ENCODE peak calls at places on chromosome 10, in seven cellular contexts. One of them, this sample, is unnamed.

GRCh38 chr10:131142446-131143380 is 168.8 kb downstream of the TCERG1L start:
- ATAC-seq in HepG2: peak; percentile 27
- ATAC-seq in GM12878: no peak
- ATAC-seq in HCT116: no peak
- ATAC-seq in body of pancreas: no peak
- ATAC-seq in IMR-90: no peak
- ATAC-seq in heart left ventricle: no peak
- ATAC-seq in this sample: no peak

GRCh38 chr10:86035791-86036543 is 330.6 kb downstream of the GRID1 start:
- ATAC-seq in HepG2: no peak
- ATAC-seq in heart left ventricle: peak; percentile 50
- ATAC-seq in IMR-90: no peak
- ATAC-seq in HCT116: no peak
- ATAC-seq in GM12878: no peak
- ATAC-seq in body of pancreas: peak; percentile 30
- ATAC-seq in this sample: no peak

GRCh38 chr10:4645836-4646235 is 180.2 kb upstream of the AKR1E2 start:
- ATAC-seq in heart left ventricle: no peak
- ATAC-seq in HCT116: no peak
- ATAC-seq in IMR-90: no peak
- ATAC-seq in HepG2: no peak
- ATAC-seq in GM12878: no peak
- ATAC-seq in body of pancreas: no peak
- ATAC-seq in this sample: no peak

GRCh38 chr10:63175534-63175933 is 42.4 kb downstream of the NRBF2 start:
- ATAC-seq in IMR-90: no peak
- ATAC-seq in heart left ventricle: no peak
- ATAC-seq in HCT116: no peak
- ATAC-seq in body of pancreas: no peak
- ATAC-seq in GM12878: no peak
- ATAC-seq in HepG2: peak; percentile 41
- ATAC-seq in this sample: no peak

GRCh38 chr10:3850999-3851937 is 66.3 kb upstream of the KLF6 start:
- ATAC-seq in body of pancreas: peak; percentile 60
- ATAC-seq in IMR-90: peak; percentile 46
- ATAC-seq in GM12878: peak; percentile 62
- ATAC-seq in HCT116: no peak
- ATAC-seq in heart left ventricle: peak; percentile 60
- ATAC-seq in HepG2: peak; percentile 20
- ATAC-seq in this sample: peak; percentile 75

GRCh38 chr10:7982733-7983132 is 71.8 kb upstream of the GATA3 start:
- ATAC-seq in GM12878: no peak
- ATAC-seq in IMR-90: no peak
- ATAC-seq in body of pancreas: no peak
- ATAC-seq in HepG2: no peak
- ATAC-seq in heart left ventricle: no peak
- ATAC-seq in HCT116: no peak
- ATAC-seq in this sample: no peak

GRCh38 chr10:45460235-45460878 is 86.3 kb downstream of the ALOX5 start:
- ATAC-seq in HepG2: no peak
- ATAC-seq in heart left ventricle: no peak
- ATAC-seq in IMR-90: no peak
- ATAC-seq in GM12878: peak; percentile 55
- ATAC-seq in HCT116: no peak
- ATAC-seq in body of pancreas: no peak
- ATAC-seq in this sample: no peak

GRCh38 chr10:23643396-23643795 is 204.5 kb downstream of the OTUD1 start:
- ATAC-seq in body of pancreas: no peak
- ATAC-seq in heart left ventricle: no peak
- ATAC-seq in HCT116: no peak
- ATAC-seq in HepG2: no peak
- ATAC-seq in IMR-90: no peak
- ATAC-seq in GM12878: no peak
- ATAC-seq in this sample: peak; percentile 72

GRCh38 chr10:58424176-58424575 is 39.0 kb downstream of the TFAM start:
- ATAC-seq in body of pancreas: no peak
- ATAC-seq in HepG2: no peak
- ATAC-seq in IMR-90: no peak
- ATAC-seq in HCT116: no peak
- ATAC-seq in GM12878: no peak
- ATAC-seq in heart left ventricle: no peak
- ATAC-seq in this sample: no peak

GRCh38 chr10:103614511-103615158 is 121.1 kb downstream of the NEURL1 start:
- ATAC-seq in HCT116: no peak
- ATAC-seq in body of pancreas: no peak
- ATAC-seq in heart left ventricle: peak; percentile 9
- ATAC-seq in HepG2: no peak
- ATAC-seq in GM12878: no peak
- ATAC-seq in IMR-90: no peak
- ATAC-seq in this sample: no peak
- H3K4me1 ChIP-seq in HCT116: peaks cover 5% of the 10 kb centered on the region
- H3K4me1 ChIP-seq in body of pancreas: peaks cover 16% of the 10 kb centered on the region
- H3K4me1 ChIP-seq in heart left ventricle: peaks cover 70% of the 10 kb centered on the region
- H3K4me1 ChIP-seq in HepG2: no peaks in the 10 kb centered on the region
- H3K4me1 ChIP-seq in GM12878: no peaks in the 10 kb centered on the region
- H3K4me1 ChIP-seq in IMR-90: peaks cover 28% of the 10 kb centered on the region
- H3K4me1 ChIP-seq in this sample: no peaks in the 10 kb centered on the region

DNA sequence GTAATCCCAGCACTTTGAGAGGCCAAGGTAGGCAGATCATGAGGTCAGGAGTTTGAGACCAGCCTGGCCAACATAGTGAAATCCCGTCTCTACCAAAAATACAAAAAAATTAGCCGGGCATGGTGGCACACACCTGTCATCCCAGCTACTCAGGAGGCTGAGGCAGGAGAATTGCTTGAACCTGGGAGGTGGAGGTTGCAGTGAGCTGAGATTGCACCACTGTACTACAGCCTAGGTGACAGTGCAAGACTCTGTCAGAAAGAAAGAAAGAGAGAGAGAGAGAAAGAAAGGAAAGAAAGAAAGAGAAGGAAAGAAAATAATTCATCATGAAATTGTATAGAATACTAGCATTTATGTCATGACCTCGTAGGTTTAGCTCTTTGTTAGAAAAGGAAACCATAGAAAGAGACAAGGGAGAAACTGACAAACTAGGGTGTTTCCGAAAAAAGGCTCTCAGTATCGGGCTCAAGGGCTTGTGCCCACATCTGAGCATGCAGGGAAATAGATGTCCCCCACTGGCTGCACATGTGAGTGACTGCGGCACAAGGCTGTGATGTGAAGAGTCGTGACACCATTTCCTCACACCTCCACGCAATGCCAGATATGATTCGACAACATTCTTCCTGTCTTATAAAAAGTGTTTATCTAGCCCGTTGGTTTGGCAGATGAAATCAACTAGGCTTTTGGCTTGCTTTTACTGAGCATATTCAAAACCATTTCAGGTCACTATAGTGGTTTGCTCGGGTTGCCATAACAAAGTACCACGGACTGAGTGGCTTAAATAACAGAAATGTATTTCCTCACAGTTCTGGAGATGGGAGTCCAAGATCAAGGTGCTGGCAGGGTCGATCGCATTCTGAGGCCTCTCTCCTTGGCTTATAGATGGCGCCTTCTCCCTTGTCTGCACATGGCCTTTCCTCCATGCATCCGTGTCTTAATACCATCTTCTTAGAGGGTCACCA is 2.0 kb downstream of the SRGN start:
- ATAC-seq in body of pancreas: no peak
- ATAC-seq in HCT116: no peak
- ATAC-seq in GM12878: peak; percentile 48
- ATAC-seq in HepG2: no peak
- ATAC-seq in IMR-90: no peak
- ATAC-seq in heart left ventricle: no peak
- ATAC-seq in this sample: peak; percentile 15
- TF ChIP-seq POLR2A in body of pancreas: no peak
- TF ChIP-seq POLR2A in HCT116: no peak
- TF ChIP-seq POLR2A in GM12878: peak; percentile 58
- TF ChIP-seq POLR2A in HepG2: no peak
- TF ChIP-seq POLR2A in IMR-90: no peak
- TF ChIP-seq POLR2A in heart left ventricle: no peak
- TF ChIP-seq POLR2A in this sample: no peak

GRCh38 chr10:132478341-132479023 is 59.1 kb upstream of the INPP5A start:
- ATAC-seq in IMR-90: no peak
- ATAC-seq in HCT116: no peak
- ATAC-seq in body of pancreas: no peak
- ATAC-seq in heart left ventricle: no peak
- ATAC-seq in GM12878: no peak
- ATAC-seq in HepG2: peak; percentile 19
- ATAC-seq in this sample: no peak

GRCh38 chr10:132477066-132477397 is 60.6 kb upstream of the INPP5A start:
- ATAC-seq in IMR-90: no peak
- ATAC-seq in GM12878: no peak
- ATAC-seq in HepG2: peak; percentile 18
- ATAC-seq in body of pancreas: no peak
- ATAC-seq in HCT116: no peak
- ATAC-seq in heart left ventricle: no peak
- ATAC-seq in this sample: no peak

GRCh38 chr10:132477398-132478340 is 59.9 kb upstream of the INPP5A start:
- ATAC-seq in HCT116: no peak
- ATAC-seq in heart left ventricle: no peak
- ATAC-seq in body of pancreas: no peak
- ATAC-seq in GM12878: no peak
- ATAC-seq in IMR-90: no peak
- ATAC-seq in HepG2: peak; percentile 51
- ATAC-seq in this sample: no peak

GRCh38 chr10:132479024-132479602 is 58.5 kb upstream of the INPP5A start:
- ATAC-seq in IMR-90: no peak
- ATAC-seq in GM12878: no peak
- ATAC-seq in heart left ventricle: no peak
- ATAC-seq in HCT116: no peak
- ATAC-seq in HepG2: no peak
- ATAC-seq in body of pancreas: no peak
- ATAC-seq in this sample: no peak

GRCh38 chr10:132476146-132477065 is 61.2 kb upstream of the INPP5A start:
- ATAC-seq in heart left ventricle: no peak
- ATAC-seq in GM12878: no peak
- ATAC-seq in body of pancreas: no peak
- ATAC-seq in IMR-90: no peak
- ATAC-seq in HepG2: no peak
- ATAC-seq in HCT116: no peak
- ATAC-seq in this sample: no peak
- H3K4me1 ChIP-seq in heart left ventricle: no peaks in the 10 kb centered on the region
- H3K4me1 ChIP-seq in GM12878: no peaks in the 10 kb centered on the region
- H3K4me1 ChIP-seq in body of pancreas: no peaks in the 10 kb centered on the region
- H3K4me1 ChIP-seq in IMR-90: peaks cover 5% of the 10 kb centered on the region
- H3K4me1 ChIP-seq in HepG2: no peaks in the 10 kb centered on the region
- H3K4me1 ChIP-seq in HCT116: no peaks in the 10 kb centered on the region
- H3K4me1 ChIP-seq in this sample: peaks cover 1% of the 10 kb centered on the region

GRCh38 chr10:17232276-17232987 is 4.4 kb downstream of the VIM start:
- ATAC-seq in HCT116: no peak
- ATAC-seq in IMR-90: no peak
- ATAC-seq in HepG2: no peak
- ATAC-seq in GM12878: no peak
- ATAC-seq in heart left ventricle: no peak
- ATAC-seq in body of pancreas: no peak
- ATAC-seq in this sample: no peak
- TF ChIP-seq POLR2A in HCT116: no peak
- TF ChIP-seq POLR2A in IMR-90: peak; percentile 59
- TF ChIP-seq POLR2A in HepG2: no peak
- TF ChIP-seq POLR2A in GM12878: no peak
- TF ChIP-seq POLR2A in heart left ventricle: no peak
- TF ChIP-seq POLR2A in body of pancreas: no peak
- TF ChIP-seq POLR2A in this sample: no peak

DNA sequence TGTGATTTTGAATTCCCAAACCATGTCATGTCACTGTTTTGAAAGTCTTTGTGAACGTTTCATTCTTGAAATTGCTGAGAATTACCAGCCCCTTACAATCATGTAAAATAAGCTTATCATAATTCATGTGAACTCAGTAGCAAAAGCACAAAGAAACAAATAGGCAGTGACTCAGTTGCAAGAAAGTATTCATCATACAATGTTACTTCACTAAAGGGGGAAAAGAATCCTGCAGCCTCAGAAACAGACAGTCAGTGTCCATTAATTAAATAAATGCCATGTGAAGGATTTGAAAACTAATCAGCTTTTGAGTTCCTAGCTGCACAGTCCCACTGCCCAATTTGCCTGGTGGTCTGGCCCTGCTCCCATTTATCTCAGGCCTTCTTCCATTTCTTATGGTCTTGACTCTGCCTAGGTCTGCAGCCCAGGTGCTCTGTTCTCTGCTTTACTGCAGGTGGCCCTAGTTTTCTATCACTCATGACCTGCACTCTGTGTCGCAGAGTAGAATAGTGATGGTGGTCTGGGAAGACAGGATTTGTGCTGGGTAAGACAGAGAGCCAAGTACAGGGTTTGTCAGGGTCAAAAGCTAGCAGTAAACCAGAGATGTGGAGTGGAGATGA is 99.7 kb downstream of the PLCE1 start:
- ATAC-seq in IMR-90: peak; percentile 54
- ATAC-seq in HepG2: no peak
- ATAC-seq in HCT116: no peak
- ATAC-seq in body of pancreas: no peak
- ATAC-seq in GM12878: no peak
- ATAC-seq in heart left ventricle: no peak
- ATAC-seq in this sample: no peak
- H3K4me1 ChIP-seq in IMR-90: peaks cover 6% of the 10 kb centered on the region
- H3K4me1 ChIP-seq in HepG2: no peaks in the 10 kb centered on the region
- H3K4me1 ChIP-seq in HCT116: no peaks in the 10 kb centered on the region
- H3K4me1 ChIP-seq in body of pancreas: no peaks in the 10 kb centered on the region
- H3K4me1 ChIP-seq in GM12878: no peaks in the 10 kb centered on the region
- H3K4me1 ChIP-seq in heart left ventricle: peaks cover 20% of the 10 kb centered on the region
- H3K4me1 ChIP-seq in this sample: peaks cover 67% of the 10 kb centered on the region

GRCh38 chr10:43360086-43360485 is 11.3 kb upstream of the FXYD4 start:
- ATAC-seq in HCT116: no peak
- ATAC-seq in body of pancreas: no peak
- ATAC-seq in HepG2: no peak
- ATAC-seq in heart left ventricle: no peak
- ATAC-seq in IMR-90: no peak
- ATAC-seq in GM12878: no peak
- ATAC-seq in this sample: no peak

GRCh38 chr10:43361532-43362190 is 9.8 kb upstream of the FXYD4 start:
- ATAC-seq in HCT116: peak; percentile 0
- ATAC-seq in HepG2: no peak
- ATAC-seq in heart left ventricle: no peak
- ATAC-seq in GM12878: peak; percentile 5
- ATAC-seq in IMR-90: no peak
- ATAC-seq in body of pancreas: no peak
- ATAC-seq in this sample: no peak

DNA sequence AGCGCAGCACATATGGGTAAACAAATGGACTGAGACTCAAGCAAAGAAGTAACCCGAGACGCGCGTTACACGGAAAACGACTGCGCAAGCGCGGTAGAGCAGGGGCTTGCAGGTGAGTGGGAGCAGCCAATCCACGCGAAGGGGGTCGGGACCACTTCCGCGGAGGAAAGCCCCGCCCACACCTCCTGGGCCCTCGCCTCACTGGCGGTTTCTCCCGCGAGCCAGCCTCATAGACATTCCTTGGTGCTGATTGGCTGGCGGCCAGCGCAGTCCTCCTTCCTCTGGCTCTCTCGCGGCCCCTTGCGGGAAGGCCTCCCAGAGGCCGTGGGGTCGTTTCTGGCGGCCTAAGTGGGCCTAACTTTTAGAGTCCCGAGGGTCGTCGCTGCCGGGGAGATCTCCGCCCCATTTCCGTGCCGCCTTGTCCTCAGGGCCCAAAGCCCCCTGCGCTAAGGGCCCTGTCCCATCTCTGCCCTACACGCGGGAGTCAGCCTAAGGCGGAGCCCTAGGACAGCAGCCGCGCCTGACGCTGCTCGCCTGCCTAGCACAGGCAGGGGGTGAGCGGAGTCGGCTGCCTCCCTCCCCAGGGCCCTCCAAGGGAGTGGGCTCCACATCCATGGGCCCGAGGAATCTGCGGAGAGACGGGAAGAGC is 9.1 kb upstream of the FXYD4 start:
- ATAC-seq in HCT116: peak; percentile 97
- ATAC-seq in HepG2: no peak
- ATAC-seq in body of pancreas: peak; percentile 99
- ATAC-seq in GM12878: peak; percentile 98
- ATAC-seq in IMR-90: peak; percentile 93
- ATAC-seq in heart left ventricle: peak; percentile 99
- ATAC-seq in this sample: peak; percentile 93
- TF ChIP-seq POLR2A in HCT116: peak; percentile 90
- TF ChIP-seq POLR2A in HepG2: no peak
- TF ChIP-seq POLR2A in body of pancreas: peak; percentile 49
- TF ChIP-seq POLR2A in GM12878: peak; percentile 75
- TF ChIP-seq POLR2A in IMR-90: no peak
- TF ChIP-seq POLR2A in heart left ventricle: peak; percentile 19
- TF ChIP-seq POLR2A in this sample: no peak

This sample was measured in gastroesophageal sphincter.